ENCODE peak calls at places on chromosomes 5 and 9, in seven cellular contexts. One of them, this sample, is unnamed.

GRCh38 chr5:65190328-65191053 is 291.2 kb downstream of the ADAMTS6 start:
- DNase-seq in right lobe of liver: no peak
- DNase-seq in thoracic aorta: no peak
- DNase-seq in osteoblast: peak
- DNase-seq in left ventricle myocardium inferior: no peak
- DNase-seq in Peyer's patch: no peak
- DNase-seq in suprapubic skin: no peak
- DNase-seq in this sample: peak

GRCh38 chr9:13575558-13575957 is 296.1 kb upstream of the MPDZ start:
- DNase-seq in right lobe of liver: no peak
- DNase-seq in thoracic aorta: no peak
- DNase-seq in osteoblast: no peak
- DNase-seq in left ventricle myocardium inferior: no peak
- DNase-seq in Peyer's patch: no peak
- DNase-seq in suprapubic skin: no peak
- DNase-seq in this sample: no peak

GRCh38 chr5:178429541-178430186 is 160.5 kb downstream of the COL23A1 start:
- DNase-seq in right lobe of liver: no peak
- DNase-seq in thoracic aorta: no peak
- DNase-seq in osteoblast: peak
- DNase-seq in left ventricle myocardium inferior: no peak
- DNase-seq in Peyer's patch: no peak
- DNase-seq in suprapubic skin: peak
- DNase-seq in this sample: no peak

GRCh38 chr5:133483406-133484090 is 128.8 kb downstream of the FSTL4 start:
- DNase-seq in right lobe of liver: peak
- DNase-seq in thoracic aorta: no peak
- DNase-seq in osteoblast: no peak
- DNase-seq in left ventricle myocardium inferior: peak
- DNase-seq in Peyer's patch: no peak
- DNase-seq in suprapubic skin: no peak
- DNase-seq in this sample: no peak

GRCh38 chr5:32329395-32329834 is 16.7 kb upstream of the MTMR12 start:
- DNase-seq in right lobe of liver: peak
- DNase-seq in thoracic aorta: no peak
- DNase-seq in osteoblast: peak
- DNase-seq in left ventricle myocardium inferior: peak
- DNase-seq in Peyer's patch: peak
- DNase-seq in suprapubic skin: no peak
- DNase-seq in this sample: peak

GRCh38 chr5:67858470-67859096 is 357.0 kb upstream of the PIK3R1 start:
- DNase-seq in right lobe of liver: no peak
- DNase-seq in thoracic aorta: no peak
- DNase-seq in osteoblast: no peak
- DNase-seq in left ventricle myocardium inferior: no peak
- DNase-seq in Peyer's patch: no peak
- DNase-seq in suprapubic skin: no peak
- DNase-seq in this sample: no peak

GRCh38 chr5:56649569-56649968 is 165.8 kb upstream of the MAP3K1 start:
- DNase-seq in right lobe of liver: no peak
- DNase-seq in thoracic aorta: no peak
- DNase-seq in osteoblast: no peak
- DNase-seq in left ventricle myocardium inferior: peak
- DNase-seq in Peyer's patch: no peak
- DNase-seq in suprapubic skin: no peak
- DNase-seq in this sample: no peak

GRCh38 chr9:127711226-127711701 is 4.2 kb downstream of the PTRH1 start:
- DNase-seq in right lobe of liver: no peak
- DNase-seq in thoracic aorta: no peak
- DNase-seq in osteoblast: peak
- DNase-seq in left ventricle myocardium inferior: no peak
- DNase-seq in Peyer's patch: no peak
- DNase-seq in suprapubic skin: no peak
- DNase-seq in this sample: no peak

GRCh38 chr9:109001275-109001676 is 12.0 kb downstream of the CTNNAL1 start:
- DNase-seq in right lobe of liver: no peak
- DNase-seq in thoracic aorta: no peak
- DNase-seq in osteoblast: peak
- DNase-seq in left ventricle myocardium inferior: no peak
- DNase-seq in Peyer's patch: no peak
- DNase-seq in suprapubic skin: no peak
- DNase-seq in this sample: no peak

GRCh38 chr5:76283670-76284069 is 119.4 kb upstream of the IQGAP2 start:
- DNase-seq in right lobe of liver: no peak
- DNase-seq in thoracic aorta: no peak
- DNase-seq in osteoblast: no peak
- DNase-seq in left ventricle myocardium inferior: no peak
- DNase-seq in Peyer's patch: no peak
- DNase-seq in suprapubic skin: no peak
- DNase-seq in this sample: no peak

GRCh38 chr5:146620663-146621051 is 104.7 kb upstream of the GPR151 start:
- DNase-seq in right lobe of liver: no peak
- DNase-seq in thoracic aorta: no peak
- DNase-seq in osteoblast: no peak
- DNase-seq in left ventricle myocardium inferior: no peak
- DNase-seq in Peyer's patch: no peak
- DNase-seq in suprapubic skin: no peak
- DNase-seq in this sample: no peak

GRCh38 chr9:134273647-134274046 is 52.6 kb upstream of the RXRA start:
- DNase-seq in right lobe of liver: no peak
- DNase-seq in thoracic aorta: no peak
- DNase-seq in osteoblast: no peak
- DNase-seq in left ventricle myocardium inferior: no peak
- DNase-seq in Peyer's patch: no peak
- DNase-seq in suprapubic skin: no peak
- DNase-seq in this sample: no peak

GRCh38 chr5:78648359-78649219 is at the start of gene LHFPL2:
- DNase-seq in right lobe of liver: peak
- DNase-seq in thoracic aorta: peak
- DNase-seq in osteoblast: peak
- DNase-seq in left ventricle myocardium inferior: peak
- DNase-seq in Peyer's patch: peak
- DNase-seq in suprapubic skin: peak
- DNase-seq in this sample: peak

GRCh38 chr5:140261403-140262171 is 41.3 kb downstream of the PFDN1 start:
- DNase-seq in right lobe of liver: peak
- DNase-seq in thoracic aorta: peak
- DNase-seq in osteoblast: peak
- DNase-seq in left ventricle myocardium inferior: peak
- DNase-seq in Peyer's patch: peak
- DNase-seq in suprapubic skin: no peak
- DNase-seq in this sample: peak

GRCh38 chr5:80382488-80382887 is 25.4 kb upstream of the ZFYVE16 start:
- DNase-seq in right lobe of liver: no peak
- DNase-seq in thoracic aorta: no peak
- DNase-seq in osteoblast: no peak
- DNase-seq in left ventricle myocardium inferior: no peak
- DNase-seq in Peyer's patch: no peak
- DNase-seq in suprapubic skin: no peak
- DNase-seq in this sample: no peak

GRCh38 chr5:41747291-41747690 is 122.9 kb downstream of the OXCT1 start:
- DNase-seq in right lobe of liver: no peak
- DNase-seq in thoracic aorta: peak
- DNase-seq in osteoblast: no peak
- DNase-seq in left ventricle myocardium inferior: no peak
- DNase-seq in Peyer's patch: no peak
- DNase-seq in suprapubic skin: no peak
- DNase-seq in this sample: peak

GRCh38 chr5:96280946-96281393 is 152.1 kb downstream of the PCSK1 start:
- DNase-seq in right lobe of liver: no peak
- DNase-seq in thoracic aorta: no peak
- DNase-seq in osteoblast: peak
- DNase-seq in left ventricle myocardium inferior: no peak
- DNase-seq in Peyer's patch: no peak
- DNase-seq in suprapubic skin: no peak
- DNase-seq in this sample: no peak

GRCh38 chr9:129164246-129164930 is 13.7 kb downstream of the IER5L start:
- DNase-seq in right lobe of liver: no peak
- DNase-seq in thoracic aorta: no peak
- DNase-seq in osteoblast: peak
- DNase-seq in left ventricle myocardium inferior: no peak
- DNase-seq in Peyer's patch: no peak
- DNase-seq in suprapubic skin: no peak
- DNase-seq in this sample: no peak
- H3K27ac ChIP-seq in right lobe of liver: no peak
- H3K27ac ChIP-seq in thoracic aorta: peak
- H3K27ac ChIP-seq in osteoblast: peak
- H3K27ac ChIP-seq in left ventricle myocardium inferior: peak
- H3K27ac ChIP-seq in Peyer's patch: peak
- H3K27ac ChIP-seq in suprapubic skin: peak
- H3K27ac ChIP-seq in this sample: peak

GRCh38 chr5:55603947-55604346 is 69.2 kb upstream of the PLPP1 start:
- DNase-seq in right lobe of liver: no peak
- DNase-seq in thoracic aorta: no peak
- DNase-seq in osteoblast: no peak
- DNase-seq in left ventricle myocardium inferior: no peak
- DNase-seq in Peyer's patch: no peak
- DNase-seq in suprapubic skin: no peak
- DNase-seq in this sample: peak
- H3K27ac ChIP-seq in right lobe of liver: no peak
- H3K27ac ChIP-seq in thoracic aorta: peak
- H3K27ac ChIP-seq in osteoblast: peak
- H3K27ac ChIP-seq in left ventricle myocardium inferior: peak
- H3K27ac ChIP-seq in Peyer's patch: no peak
- H3K27ac ChIP-seq in suprapubic skin: peak
- H3K27ac ChIP-seq in this sample: no peak

GRCh38 chr9:124296094-124296493 is 38.3 kb downstream of the NEK6 start:
- DNase-seq in right lobe of liver: no peak
- DNase-seq in thoracic aorta: no peak
- DNase-seq in osteoblast: no peak
- DNase-seq in left ventricle myocardium inferior: no peak
- DNase-seq in Peyer's patch: no peak
- DNase-seq in suprapubic skin: no peak
- DNase-seq in this sample: no peak

GRCh38 chr9:124296800-124297552 is 39.2 kb downstream of the NEK6 start:
- DNase-seq in right lobe of liver: no peak
- DNase-seq in thoracic aorta: no peak
- DNase-seq in osteoblast: no peak
- DNase-seq in left ventricle myocardium inferior: no peak
- DNase-seq in Peyer's patch: no peak
- DNase-seq in suprapubic skin: no peak
- DNase-seq in this sample: no peak

GRCh38 chr9:124293712-124294504 is 36.2 kb downstream of the NEK6 start:
- DNase-seq in right lobe of liver: no peak
- DNase-seq in thoracic aorta: no peak
- DNase-seq in osteoblast: peak
- DNase-seq in left ventricle myocardium inferior: no peak
- DNase-seq in Peyer's patch: no peak
- DNase-seq in suprapubic skin: no peak
- DNase-seq in this sample: no peak

GRCh38 chr9:124297553-124297905 is 39.8 kb downstream of the NEK6 start:
- DNase-seq in right lobe of liver: no peak
- DNase-seq in thoracic aorta: no peak
- DNase-seq in osteoblast: peak
- DNase-seq in left ventricle myocardium inferior: peak
- DNase-seq in Peyer's patch: no peak
- DNase-seq in suprapubic skin: no peak
- DNase-seq in this sample: no peak

GRCh38 chr9:124295097-124295794 is 37.5 kb downstream of the NEK6 start:
- DNase-seq in right lobe of liver: no peak
- DNase-seq in thoracic aorta: no peak
- DNase-seq in osteoblast: peak
- DNase-seq in left ventricle myocardium inferior: no peak
- DNase-seq in Peyer's patch: no peak
- DNase-seq in suprapubic skin: no peak
- DNase-seq in this sample: peak
- H3K27ac ChIP-seq in right lobe of liver: no peak
- H3K27ac ChIP-seq in thoracic aorta: no peak
- H3K27ac ChIP-seq in osteoblast: peak
- H3K27ac ChIP-seq in left ventricle myocardium inferior: peak
- H3K27ac ChIP-seq in Peyer's patch: no peak
- H3K27ac ChIP-seq in suprapubic skin: no peak
- H3K27ac ChIP-seq in this sample: no peak

GRCh38 chr9:101400120-101400519 is 1.5 kb downstream of the ZNF189 start:
- DNase-seq in right lobe of liver: no peak
- DNase-seq in thoracic aorta: no peak
- DNase-seq in osteoblast: no peak
- DNase-seq in left ventricle myocardium inferior: peak
- DNase-seq in Peyer's patch: no peak
- DNase-seq in suprapubic skin: no peak
- DNase-seq in this sample: no peak

GRCh38 chr9:101397746-101398334 is 578 bp downstream of the MRPL50 start:
- DNase-seq in right lobe of liver: no peak
- DNase-seq in thoracic aorta: no peak
- DNase-seq in osteoblast: peak
- DNase-seq in left ventricle myocardium inferior: no peak
- DNase-seq in Peyer's patch: no peak
- DNase-seq in suprapubic skin: no peak
- DNase-seq in this sample: no peak

GRCh38 chr9:101399641-101399965 is 952 bp downstream of the ZNF189 start:
- DNase-seq in right lobe of liver: no peak
- DNase-seq in thoracic aorta: no peak
- DNase-seq in osteoblast: no peak
- DNase-seq in left ventricle myocardium inferior: no peak
- DNase-seq in Peyer's patch: no peak
- DNase-seq in suprapubic skin: no peak
- DNase-seq in this sample: no peak

GRCh38 chr9:101398930-101399640 is 434 bp downstream of the ZNF189 start:
- DNase-seq in right lobe of liver: peak
- DNase-seq in thoracic aorta: peak
- DNase-seq in osteoblast: peak
- DNase-seq in left ventricle myocardium inferior: no peak
- DNase-seq in Peyer's patch: no peak
- DNase-seq in suprapubic skin: peak
- DNase-seq in this sample: no peak

DNA sequence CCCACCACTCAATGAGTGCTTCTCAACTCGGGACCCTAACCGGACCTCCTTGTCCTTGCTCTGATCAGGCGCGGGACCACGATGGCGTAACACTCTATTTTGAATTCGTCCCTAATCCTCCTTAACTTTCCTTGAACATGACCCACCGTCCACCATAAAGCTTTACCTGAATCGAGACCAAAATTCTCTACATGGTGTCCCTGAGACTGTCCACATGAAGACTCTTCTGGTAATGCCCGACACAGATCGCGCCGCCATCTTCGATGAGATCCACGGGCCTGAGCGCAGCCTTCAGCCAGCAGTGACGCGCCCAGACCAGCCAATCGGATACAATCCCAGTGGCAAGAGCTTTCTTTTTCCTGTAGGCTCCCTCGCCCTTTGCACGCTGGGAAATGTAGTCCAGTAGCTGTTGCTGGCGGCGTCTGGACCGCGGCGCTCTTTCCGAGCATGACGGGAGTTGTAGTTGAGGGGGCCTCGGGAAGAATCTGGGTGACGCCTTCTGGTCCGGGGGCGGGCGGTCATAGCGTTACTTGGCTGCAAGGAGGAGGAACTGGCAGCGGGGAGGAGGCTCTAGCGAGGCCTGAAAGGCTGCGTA is at the start of the genes MRPL50 and ZNF189:
- DNase-seq in right lobe of liver: peak
- DNase-seq in thoracic aorta: peak
- DNase-seq in osteoblast: peak
- DNase-seq in left ventricle myocardium inferior: peak
- DNase-seq in Peyer's patch: peak
- DNase-seq in suprapubic skin: peak
- DNase-seq in this sample: peak
- H3K27ac ChIP-seq in right lobe of liver: peak
- H3K27ac ChIP-seq in thoracic aorta: peak
- H3K27ac ChIP-seq in osteoblast: peak
- H3K27ac ChIP-seq in left ventricle myocardium inferior: peak
- H3K27ac ChIP-seq in Peyer's patch: peak
- H3K27ac ChIP-seq in suprapubic skin: peak
- H3K27ac ChIP-seq in this sample: peak

GRCh38 chr9:136564379-136564988 is 18.6 kb upstream of the NOTCH1 start:
- DNase-seq in right lobe of liver: peak
- DNase-seq in thoracic aorta: no peak
- DNase-seq in osteoblast: peak
- DNase-seq in left ventricle myocardium inferior: peak
- DNase-seq in Peyer's patch: no peak
- DNase-seq in suprapubic skin: no peak
- DNase-seq in this sample: peak
- H3K27ac ChIP-seq in right lobe of liver: peak
- H3K27ac ChIP-seq in thoracic aorta: no peak
- H3K27ac ChIP-seq in osteoblast: peak
- H3K27ac ChIP-seq in left ventricle myocardium inferior: peak
- H3K27ac ChIP-seq in Peyer's patch: peak
- H3K27ac ChIP-seq in suprapubic skin: peak
- H3K27ac ChIP-seq in this sample: no peak